ENCODE peak calls at places on chromosomes 11 and 22, in six cellular contexts. B, Y, L, A, G and E are unnamed samples.

GRCh38 chr11:114168691-114169090 is 109.2 kb downstream of the ZBTB16 start:
- DNase-seq in B (no peak), Y (peak), L (no peak), A (no peak), G (no peak), E (no peak)

GRCh38 chr11:133977067-133977681 is 20.4 kb upstream of the IGSF9B start:
- DNase-seq in B (no peak), Y (no peak), L (no peak), A (no peak), G (no peak), E (no peak)

GRCh38 chr22:36853407-36854099 is 7.3 kb upstream of the NCF4 start:
- DNase-seq in B (peak), Y (peak), L (peak), A (no peak), G (peak), E (no peak)

GRCh38 chr22:46547179-46547882 is 9.9 kb upstream of the CELSR1 start:
- DNase-seq in B (no peak), Y (peak), L (no peak), A (no peak), G (peak), E (peak)

GRCh38 chr11:14891143-14892035 is 642 bp downstream of the CYP2R1 start:
- DNase-seq in B (peak), Y (peak), L (peak), A (peak), G (peak), E (peak)

GRCh38 chr11:35138949-35139881 is at the start of gene CD44:
- DNase-seq in B (peak), Y (peak), L (peak), A (peak), G (peak), E (peak)

GRCh38 chr22:25406510-25407210 is 157.8 kb upstream of the GRK3 start:
- DNase-seq in B (no peak), Y (peak), L (no peak), A (no peak), G (no peak), E (no peak)

GRCh38 chr11:61153593-61154090 is 7.6 kb downstream of the VPS37C start:
- DNase-seq in B (no peak), Y (no peak), L (no peak), A (no peak), G (peak), E (no peak)

GRCh38 chr11:12245091-12245490 is 132.3 kb upstream of the PARVA start:
- DNase-seq in B (no peak), Y (peak), L (no peak), A (no peak), G (peak), E (no peak)

GRCh38 chr11:82675838-82676237 is 57.8 kb downstream of the FAM181B start:
- DNase-seq in B (no peak), Y (no peak), L (no peak), A (peak), G (no peak), E (no peak)

GRCh38 chr11:2077061-2077802 is 62.0 kb downstream of the IGF2 start:
- DNase-seq in B (no peak), Y (no peak), L (peak), A (no peak), G (peak), E (no peak)

GRCh38 chr11:19864141-19865120 is 151.8 kb downstream of the NAV2 start:
- DNase-seq in B (no peak), Y (no peak), L (no peak), A (peak), G (no peak), E (no peak)

GRCh38 chr11:93100211-93100610 is 97.6 kb downstream of the SLC36A4 start:
- DNase-seq in B (no peak), Y (no peak), L (no peak), A (no peak), G (no peak), E (peak)

GRCh38 chr11:81725691-81726090 is 1008.0 kb downstream of the FAM181B start:
- DNase-seq in B (no peak), Y (no peak), L (no peak), A (no peak), G (no peak), E (peak)

GRCh38 chr11:119940401-119940976 is 197.4 kb downstream of the TRIM29 start:
- DNase-seq in B (no peak), Y (peak), L (no peak), A (no peak), G (no peak), E (no peak)

GRCh38 chr11:118396097-118396501 is 5.3 kb upstream of the ATP5MG start:
- DNase-seq in B (no peak), Y (no peak), L (no peak), A (no peak), G (no peak), E (no peak)

GRCh38 chr11:9732453-9732852 is 68.6 kb downstream of the SWAP70 start:
- DNase-seq in B (no peak), Y (no peak), L (no peak), A (no peak), G (no peak), E (no peak)

GRCh38 chr22:48567213-48567975 is 1260.3 kb downstream of the BRD1 start:
- DNase-seq in B (no peak), Y (no peak), L (no peak), A (peak), G (no peak), E (peak)

GRCh38 chr22:29163808-29164207 is 41.9 kb upstream of the EMID1 start:
- DNase-seq in B (no peak), Y (peak), L (no peak), A (no peak), G (no peak), E (no peak)